ENCODE peak calls at places on chromosome 14, in five cellular contexts. One of them, this sample, is unnamed.

GRCh38 chr14:23582906-23583760 is 4.5 kb upstream of the JPH4 start:
- DNase-seq in K562: no peak
- DNase-seq in HepG2: peak
- DNase-seq in H1: no peak
- DNase-seq in GM12891: no peak
- DNase-seq in this sample: no peak

GRCh38 chr14:100748403-100748802 is 21.7 kb downstream of the DLK1 start:
- DNase-seq in GM12891: no peak
- DNase-seq in K562: no peak
- DNase-seq in HepG2: no peak
- DNase-seq in H1: no peak
- DNase-seq in this sample: no peak

GRCh38 chr14:20440882-20441281 is 4.9 kb upstream of the KLHL33 start:
- DNase-seq in GM12891: no peak
- DNase-seq in K562: no peak
- DNase-seq in HepG2: no peak
- DNase-seq in H1: no peak
- DNase-seq in this sample: no peak

GRCh38 chr14:100557658-100558057 is 29.6 kb downstream of the BEGAIN start:
- DNase-seq in HepG2: no peak
- DNase-seq in K562: no peak
- DNase-seq in H1: no peak
- DNase-seq in GM12891: no peak
- DNase-seq in this sample: no peak

GRCh38 chr14:22977684-22978486 is 4.5 kb downstream of the AJUBA start:
- DNase-seq in K562: peak
- DNase-seq in H1: peak
- DNase-seq in HepG2: peak
- DNase-seq in GM12891: no peak
- DNase-seq in this sample: no peak

GRCh38 chr14:22456421-22456820 is 132.6 kb downstream of the DAD1 start:
- DNase-seq in HepG2: no peak
- DNase-seq in GM12891: no peak
- DNase-seq in H1: no peak
- DNase-seq in K562: no peak
- DNase-seq in this sample: no peak

GRCh38 chr14:101411770-101412169 is 149.5 kb upstream of the DIO3 start:
- DNase-seq in HepG2: no peak
- DNase-seq in K562: no peak
- DNase-seq in GM12891: no peak
- DNase-seq in H1: no peak
- DNase-seq in this sample: no peak

GRCh38 chr14:67987596-67987995 is 168.0 kb downstream of the RAD51B start:
- DNase-seq in HepG2: no peak
- DNase-seq in H1: no peak
- DNase-seq in GM12891: no peak
- DNase-seq in K562: no peak
- DNase-seq in this sample: no peak

GRCh38 chr14:54686219-54686870 is 119.4 kb downstream of the SAMD4A start:
- DNase-seq in HepG2: no peak
- DNase-seq in K562: no peak
- DNase-seq in GM12891: no peak
- DNase-seq in H1: no peak
- DNase-seq in this sample: no peak

GRCh38 chr14:90656986-90657385 is 159.2 kb downstream of the TTC7B start:
- DNase-seq in K562: no peak
- DNase-seq in HepG2: no peak
- DNase-seq in H1: no peak
- DNase-seq in GM12891: no peak
- DNase-seq in this sample: no peak

GRCh38 chr14:97217094-97217885 is 420.1 kb downstream of the VRK1 start:
- DNase-seq in HepG2: no peak
- DNase-seq in GM12891: no peak
- DNase-seq in H1: no peak
- DNase-seq in K562: no peak
- DNase-seq in this sample: no peak

GRCh38 chr14:54617467-54617866 is 50.5 kb downstream of the SAMD4A start:
- DNase-seq in GM12891: no peak
- DNase-seq in HepG2: no peak
- DNase-seq in H1: no peak
- DNase-seq in K562: no peak
- DNase-seq in this sample: no peak

GRCh38 chr14:65134651-65135579 is 32.6 kb upstream of the MAX start:
- DNase-seq in K562: no peak
- DNase-seq in H1: no peak
- DNase-seq in HepG2: no peak
- DNase-seq in GM12891: no peak
- DNase-seq in this sample: no peak

GRCh38 chr14:105272623-105273022 is 24.3 kb downstream of the BTBD6 start:
- DNase-seq in H1: no peak
- DNase-seq in GM12891: no peak
- DNase-seq in K562: no peak
- DNase-seq in HepG2: no peak
- DNase-seq in this sample: no peak

GRCh38 chr14:45838597-45838996 is 585.6 kb upstream of the MIS18BP1 start:
- DNase-seq in K562: no peak
- DNase-seq in H1: no peak
- DNase-seq in HepG2: no peak
- DNase-seq in GM12891: peak
- DNase-seq in this sample: no peak

GRCh38 chr14:95477411-95478089 is 38.9 kb downstream of the SYNE3 start:
- DNase-seq in GM12891: no peak
- DNase-seq in K562: no peak
- DNase-seq in HepG2: no peak
- DNase-seq in H1: no peak
- DNase-seq in this sample: no peak

GRCh38 chr14:72607386-72608125 is 286.3 kb downstream of the DPF3 start:
- DNase-seq in GM12891: no peak
- DNase-seq in H1: no peak
- DNase-seq in HepG2: no peak
- DNase-seq in K562: no peak
- DNase-seq in this sample: no peak

GRCh38 chr14:26255213-26255612 is 342.6 kb downstream of the NOVA1 start:
- DNase-seq in H1: no peak
- DNase-seq in GM12891: no peak
- DNase-seq in K562: peak
- DNase-seq in HepG2: no peak
- DNase-seq in this sample: no peak

GRCh38 chr14:65414961-65415589 is 2.5 kb downstream of the FUT8 start:
- DNase-seq in H1: no peak
- DNase-seq in GM12891: no peak
- DNase-seq in HepG2: peak
- DNase-seq in K562: no peak
- DNase-seq in this sample: no peak

GRCh38 chr14:102210421-102211042 is 70.8 kb downstream of the WDR20 start:
- DNase-seq in HepG2: no peak
- DNase-seq in K562: no peak
- DNase-seq in GM12891: no peak
- DNase-seq in H1: no peak
- DNase-seq in this sample: no peak

GRCh38 chr14:21072781-21073339 is 2.8 kb downstream of the ARHGEF40 start:
- DNase-seq in GM12891: no peak
- DNase-seq in K562: no peak
- DNase-seq in HepG2: no peak
- DNase-seq in H1: no peak
- DNase-seq in this sample: no peak

GRCh38 chr14:91237219-91237618 is 7.3 kb downstream of the GPR68 start:
- DNase-seq in H1: no peak
- DNase-seq in K562: no peak
- DNase-seq in HepG2: no peak
- DNase-seq in GM12891: no peak
- DNase-seq in this sample: no peak

GRCh38 chr14:60999536-60999935 is 18.5 kb downstream of the SLC38A6 start:
- DNase-seq in HepG2: no peak
- DNase-seq in GM12891: no peak
- DNase-seq in K562: no peak
- DNase-seq in H1: no peak
- DNase-seq in this sample: no peak

GRCh38 chr14:101855958-101856357 is 94.4 kb downstream of the PPP2R5C start:
- DNase-seq in H1: no peak
- DNase-seq in GM12891: no peak
- DNase-seq in HepG2: no peak
- DNase-seq in K562: no peak
- DNase-seq in this sample: no peak

GRCh38 chr14:78933948-78934524 is 763.9 kb downstream of the NRXN3 start:
- DNase-seq in H1: no peak
- DNase-seq in GM12891: peak
- DNase-seq in HepG2: peak
- DNase-seq in K562: peak
- DNase-seq in this sample: no peak

GRCh38 chr14:65302571-65303184 is 109.9 kb upstream of the FUT8 start:
- DNase-seq in H1: no peak
- DNase-seq in GM12891: no peak
- DNase-seq in HepG2: no peak
- DNase-seq in K562: no peak
- DNase-seq in this sample: no peak

GRCh38 chr14:104689620-104690265 is 325 bp downstream of the INF2 start:
- DNase-seq in H1: no peak
- DNase-seq in GM12891: no peak
- DNase-seq in HepG2: no peak
- DNase-seq in K562: no peak
- DNase-seq in this sample: no peak

GRCh38 chr14:23365353-23366162 is 586 bp upstream of the EFS start:
- DNase-seq in HepG2: no peak
- DNase-seq in H1: no peak
- DNase-seq in GM12891: no peak
- DNase-seq in K562: no peak
- DNase-seq in this sample: no peak

GRCh38 chr14:102019141-102019540 is 54.8 kb downstream of the DYNC1H1 start:
- DNase-seq in K562: no peak
- DNase-seq in H1: no peak
- DNase-seq in GM12891: no peak
- DNase-seq in HepG2: no peak
- DNase-seq in this sample: no peak

GRCh38 chr14:96095581-96096476 is 56.7 kb downstream of the C14orf132 start:
- DNase-seq in GM12891: no peak
- DNase-seq in H1: no peak
- DNase-seq in HepG2: peak
- DNase-seq in K562: no peak
- DNase-seq in this sample: no peak

DNA sequence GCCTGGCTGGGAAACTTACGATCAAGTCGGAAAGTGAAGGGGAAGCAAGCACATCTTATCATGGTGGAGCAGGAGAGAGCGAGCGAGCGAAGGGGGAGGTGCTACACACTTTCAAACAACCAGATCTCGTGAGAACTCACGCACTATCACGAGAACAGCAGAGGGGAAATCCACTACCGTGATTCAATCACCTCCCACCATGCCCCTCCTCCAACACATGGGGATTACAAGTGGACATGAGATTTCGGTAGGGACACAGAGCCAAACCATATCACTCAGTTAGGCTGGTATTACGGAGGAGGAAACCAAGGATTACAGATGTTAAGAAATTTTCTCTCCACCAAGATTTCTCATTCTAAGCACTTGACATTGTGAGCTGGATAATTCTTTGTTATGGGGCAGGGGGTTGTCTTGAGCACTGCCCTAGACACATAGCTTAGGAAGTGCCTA is 262.0 kb upstream of the G2E3 start:
- DNase-seq in GM12891: no peak
- DNase-seq in H1: no peak
- DNase-seq in K562: peak
- DNase-seq in HepG2: no peak
- DNase-seq in this sample: no peak
- TF ChIP-seq POLR2AphosphoS5 in GM12891: no peak
- TF ChIP-seq POLR2AphosphoS5 in H1: no peak
- TF ChIP-seq POLR2AphosphoS5 in K562: peak
- TF ChIP-seq POLR2AphosphoS5 in HepG2: no peak
- TF ChIP-seq POLR2AphosphoS5 in this sample: no peak

GRCh38 chr14:92655372-92655771 is 93.1 kb downstream of the LGMN start:
- DNase-seq in HepG2: no peak
- DNase-seq in GM12891: no peak
- DNase-seq in K562: no peak
- DNase-seq in H1: no peak
- DNase-seq in this sample: no peak
- TF ChIP-seq TAF1 in HepG2: no peak
- TF ChIP-seq TAF1 in GM12891: no peak
- TF ChIP-seq TAF1 in K562: no peak
- TF ChIP-seq TAF1 in H1: no peak
- TF ChIP-seq TAF1 in this sample: no peak

GRCh38 chr14:89184952-89185351 is 232.1 kb downstream of the FOXN3 start:
- DNase-seq in K562: no peak
- DNase-seq in GM12891: no peak
- DNase-seq in H1: no peak
- DNase-seq in HepG2: no peak
- DNase-seq in this sample: no peak

GRCh38 chr14:89187501-89187900 is 229.5 kb downstream of the FOXN3 start:
- DNase-seq in K562: no peak
- DNase-seq in HepG2: no peak
- DNase-seq in GM12891: no peak
- DNase-seq in H1: no peak
- DNase-seq in this sample: no peak

GRCh38 chr14:89186850-89187376 is 230.1 kb downstream of the FOXN3 start:
- DNase-seq in H1: no peak
- DNase-seq in K562: no peak
- DNase-seq in GM12891: no peak
- DNase-seq in HepG2: no peak
- DNase-seq in this sample: no peak

GRCh38 chr14:89188492-89188891 is 228.5 kb downstream of the FOXN3 start:
- DNase-seq in GM12891: no peak
- DNase-seq in HepG2: no peak
- DNase-seq in K562: no peak
- DNase-seq in H1: no peak
- DNase-seq in this sample: no peak

GRCh38 chr14:89185919-89186849 is 230.8 kb downstream of the FOXN3 start:
- DNase-seq in HepG2: no peak
- DNase-seq in H1: no peak
- DNase-seq in GM12891: no peak
- DNase-seq in K562: no peak
- DNase-seq in this sample: no peak
- TF ChIP-seq POLR2AphosphoS5 in HepG2: no peak
- TF ChIP-seq POLR2AphosphoS5 in H1: no peak
- TF ChIP-seq POLR2AphosphoS5 in GM12891: no peak
- TF ChIP-seq POLR2AphosphoS5 in K562: no peak
- TF ChIP-seq POLR2AphosphoS5 in this sample: no peak

GRCh38 chr14:76948213-76948947 is 80.1 kb downstream of the IRF2BPL start:
- DNase-seq in GM12891: no peak
- DNase-seq in HepG2: peak
- DNase-seq in H1: no peak
- DNase-seq in K562: no peak
- DNase-seq in this sample: no peak

GRCh38 chr14:76951149-76951548 is 77.4 kb downstream of the IRF2BPL start:
- DNase-seq in HepG2: no peak
- DNase-seq in H1: no peak
- DNase-seq in K562: no peak
- DNase-seq in GM12891: no peak
- DNase-seq in this sample: no peak

GRCh38 chr14:76948976-76949375 is 79.5 kb downstream of the IRF2BPL start:
- DNase-seq in H1: no peak
- DNase-seq in K562: no peak
- DNase-seq in GM12891: no peak
- DNase-seq in HepG2: no peak
- DNase-seq in this sample: no peak

GRCh38 chr14:76947838-76948184 is 80.7 kb downstream of the IRF2BPL start:
- DNase-seq in HepG2: no peak
- DNase-seq in GM12891: no peak
- DNase-seq in H1: no peak
- DNase-seq in K562: no peak
- DNase-seq in this sample: no peak

GRCh38 chr14:76950043-76951020 is 78.2 kb downstream of the IRF2BPL start:
- DNase-seq in K562: no peak
- DNase-seq in HepG2: no peak
- DNase-seq in GM12891: no peak
- DNase-seq in H1: no peak
- DNase-seq in this sample: no peak
- TF ChIP-seq TAF1 in K562: no peak
- TF ChIP-seq TAF1 in HepG2: no peak
- TF ChIP-seq TAF1 in GM12891: no peak
- TF ChIP-seq TAF1 in H1: no peak
- TF ChIP-seq TAF1 in this sample: no peak